ENCODE peak calls at places on chromosomes 12 and 14, in nine cellular contexts. S, W, M, H, X, V, O, Y and A are unnamed samples.

GRCh38 chr12:114414866-114415524 is 9.1 kb upstream of the TBX5 start:
- DNase-seq in S (no peak), W (no peak), M (peak; percentile 50), H (no peak), X (no peak), V (no peak), O (no peak), Y (no peak), A (no peak)

GRCh38 chr14:61355892-61356325 is 34.5 kb downstream of the PRKCH start:
- DNase-seq in S (no peak), W (no peak), M (peak; percentile 44), H (no peak), X (peak; percentile 88), V (peak; percentile 92), O (peak; percentile 61), Y (peak; percentile 46), A (peak; percentile 98)

GRCh38 chr12:26746315-26746714 is 86.7 kb downstream of the ITPR2 start:
- DNase-seq in S (no peak), W (no peak), M (peak; percentile 78), H (no peak), X (peak; percentile 37), V (no peak), O (no peak), Y (peak; percentile 68), A (peak; percentile 63)

GRCh38 chr12:80700327-80700726 is 7.1 kb upstream of the MYF6 start:
- DNase-seq in S (no peak), W (no peak), M (no peak), H (no peak), X (no peak), V (no peak), O (no peak), Y (no peak), A (no peak)

GRCh38 chr14:74514471-74514932 is 20.9 kb downstream of the ISCA2 start:
- DNase-seq in S (peak; percentile 20), W (peak; percentile 84), M (peak; percentile 84), H (peak; percentile 52), X (peak; percentile 67), V (no peak), O (no peak), Y (peak; percentile 68), A (no peak)

GRCh38 chr12:49341777-49342065 is 4.7 kb upstream of the C1QL4 start:
- DNase-seq in S (no peak), W (peak; percentile 66), M (no peak), H (no peak), X (no peak), V (no peak), O (no peak), Y (no peak), A (no peak)

GRCh38 chr12:72271401-72271740 is 799 bp upstream of the TRHDE start:
- DNase-seq in S (peak; percentile 78), W (peak; percentile 64), M (no peak), H (no peak), X (peak; percentile 12), V (peak; percentile 83), O (no peak), Y (no peak), A (no peak)

GRCh38 chr14:103697196-103697595 is 18.1 kb downstream of the XRCC3 start:
- DNase-seq in S (no peak), W (no peak), M (no peak), H (no peak), X (no peak), V (no peak), O (no peak), Y (no peak), A (no peak)

GRCh38 chr12:122917508-122918227 is 21.7 kb upstream of the VPS37B start:
- DNase-seq in S (no peak), W (peak; percentile 82), M (peak; percentile 81), H (no peak), X (peak; percentile 88), V (peak; percentile 95), O (no peak), Y (peak; percentile 81), A (no peak)